ENCODE peak calls at places on chromosome 19, in four cellular contexts. One of them, this sample, is unnamed.

GRCh38 chr19:39208175-39208795 is 4.2 kb upstream of the SYCN start:
- DNase-seq in CD8-positive, alpha-beta T cell: no peak
- DNase-seq in fibroblast of the aortic adventitia: no peak
- DNase-seq in Calu3: no peak
- DNase-seq in this sample: no peak

GRCh38 chr19:18899624-18900560 is 3.9 kb upstream of the CERS1 start:
- DNase-seq in CD8-positive, alpha-beta T cell: no peak
- DNase-seq in fibroblast of the aortic adventitia: no peak
- DNase-seq in Calu3: no peak
- DNase-seq in this sample: no peak

GRCh38 chr19:58554494-58555368 is at the start of gene CHMP2A:
- DNase-seq in CD8-positive, alpha-beta T cell: peak
- DNase-seq in fibroblast of the aortic adventitia: peak
- DNase-seq in Calu3: peak
- DNase-seq in this sample: peak

GRCh38 chr19:48553676-48554384 is 1.9 kb downstream of the SULT2B1 start:
- DNase-seq in fibroblast of the aortic adventitia: peak
- DNase-seq in CD8-positive, alpha-beta T cell: no peak
- DNase-seq in Calu3: peak
- DNase-seq in this sample: peak

GRCh38 chr19:11657307-11657706 is 60.0 kb downstream of the ZNF627 start:
- DNase-seq in fibroblast of the aortic adventitia: no peak
- DNase-seq in CD8-positive, alpha-beta T cell: no peak
- DNase-seq in Calu3: no peak
- DNase-seq in this sample: no peak

GRCh38 chr19:3229346-3229743 is 4.9 kb downstream of the CELF5 start:
- DNase-seq in CD8-positive, alpha-beta T cell: no peak
- DNase-seq in fibroblast of the aortic adventitia: no peak
- DNase-seq in Calu3: no peak
- DNase-seq in this sample: no peak

GRCh38 chr19:8371011-8371804 is 7.3 kb downstream of the ANGPTL4 start:
- DNase-seq in fibroblast of the aortic adventitia: no peak
- DNase-seq in CD8-positive, alpha-beta T cell: no peak
- DNase-seq in Calu3: no peak
- DNase-seq in this sample: no peak

GRCh38 chr19:56107626-56108351 is 13.3 kb downstream of the ZNF787 start:
- DNase-seq in fibroblast of the aortic adventitia: no peak
- DNase-seq in Calu3: no peak
- DNase-seq in CD8-positive, alpha-beta T cell: no peak
- DNase-seq in this sample: peak

GRCh38 chr19:11787536-11787935 is 10.8 kb upstream of the ZNF491 start:
- DNase-seq in fibroblast of the aortic adventitia: no peak
- DNase-seq in Calu3: no peak
- DNase-seq in CD8-positive, alpha-beta T cell: no peak
- DNase-seq in this sample: no peak

GRCh38 chr19:7067716-7068115 is 1.8 kb upstream of the ZNF557 start:
- DNase-seq in Calu3: no peak
- DNase-seq in fibroblast of the aortic adventitia: peak
- DNase-seq in CD8-positive, alpha-beta T cell: no peak
- DNase-seq in this sample: peak

GRCh38 chr19:41249707-41250423 is 14.3 kb upstream of the HNRNPUL1 start:
- DNase-seq in CD8-positive, alpha-beta T cell: no peak
- DNase-seq in fibroblast of the aortic adventitia: no peak
- DNase-seq in Calu3: no peak
- DNase-seq in this sample: no peak

GRCh38 chr19:43553656-43554055 is 20.7 kb downstream of the ZNF575 start:
- DNase-seq in fibroblast of the aortic adventitia: no peak
- DNase-seq in Calu3: no peak
- DNase-seq in CD8-positive, alpha-beta T cell: no peak
- DNase-seq in this sample: no peak

GRCh38 chr19:29263305-29264080 is 50.5 kb upstream of the UQCRFS1 start:
- DNase-seq in Calu3: peak
- DNase-seq in CD8-positive, alpha-beta T cell: peak
- DNase-seq in fibroblast of the aortic adventitia: peak
- DNase-seq in this sample: no peak

GRCh38 chr19:46944918-46945628 is 74.6 kb upstream of the NPAS1 start:
- DNase-seq in fibroblast of the aortic adventitia: peak
- DNase-seq in CD8-positive, alpha-beta T cell: no peak
- DNase-seq in Calu3: no peak
- DNase-seq in this sample: peak

GRCh38 chr19:17183858-17184271 is 31.3 kb upstream of the USE1 start:
- DNase-seq in CD8-positive, alpha-beta T cell: peak
- DNase-seq in fibroblast of the aortic adventitia: no peak
- DNase-seq in Calu3: no peak
- DNase-seq in this sample: no peak

GRCh38 chr19:22831211-22831610 is 880 bp upstream of the ZNF723 start:
- DNase-seq in CD8-positive, alpha-beta T cell: no peak
- DNase-seq in fibroblast of the aortic adventitia: no peak
- DNase-seq in Calu3: no peak
- DNase-seq in this sample: no peak

GRCh38 chr19:38862321-38863059 is 12.7 kb upstream of the HNRNPL start:
- DNase-seq in Calu3: no peak
- DNase-seq in fibroblast of the aortic adventitia: peak
- DNase-seq in CD8-positive, alpha-beta T cell: no peak
- DNase-seq in this sample: no peak

GRCh38 chr19:1624458-1624857 is 19.2 kb upstream of the UQCR11 start:
- DNase-seq in Calu3: no peak
- DNase-seq in fibroblast of the aortic adventitia: peak
- DNase-seq in CD8-positive, alpha-beta T cell: peak
- DNase-seq in this sample: peak

GRCh38 chr19:45496349-45496953 is 396 bp downstream of the RTN2 start:
- DNase-seq in fibroblast of the aortic adventitia: no peak
- DNase-seq in Calu3: peak
- DNase-seq in CD8-positive, alpha-beta T cell: no peak
- DNase-seq in this sample: no peak

GRCh38 chr19:35130761-35131720 is 3.8 kb downstream of the LGI4 start:
- DNase-seq in fibroblast of the aortic adventitia: no peak
- DNase-seq in CD8-positive, alpha-beta T cell: no peak
- DNase-seq in Calu3: no peak
- DNase-seq in this sample: no peak

GRCh38 chr19:17454579-17454978 is 6.1 kb upstream of the TMEM221 start:
- DNase-seq in CD8-positive, alpha-beta T cell: no peak
- DNase-seq in fibroblast of the aortic adventitia: no peak
- DNase-seq in Calu3: no peak
- DNase-seq in this sample: no peak

GRCh38 chr19:39805120-39805519 is 26.5 kb downstream of the LEUTX start:
- DNase-seq in fibroblast of the aortic adventitia: peak
- DNase-seq in Calu3: no peak
- DNase-seq in CD8-positive, alpha-beta T cell: no peak
- DNase-seq in this sample: no peak

GRCh38 chr19:2805261-2805900 is 14.3 kb upstream of the ZNF554 start:
- DNase-seq in CD8-positive, alpha-beta T cell: no peak
- DNase-seq in fibroblast of the aortic adventitia: no peak
- DNase-seq in Calu3: no peak
- DNase-seq in this sample: no peak

GRCh38 chr19:58558066-58558622 is at the start of gene UBE2M:
- DNase-seq in Calu3: no peak
- DNase-seq in fibroblast of the aortic adventitia: peak
- DNase-seq in CD8-positive, alpha-beta T cell: no peak
- DNase-seq in this sample: peak